ENCODE peak calls at places on chromosomes 2 and 18, in five cellular contexts. M, G, Y, Q and I are unnamed samples.

GRCh38 chr2:16218651-16219050 is 278.3 kb downstream of the MYCN start:
- DNase-seq in G (no peak), M (no peak), Y (no peak), Q (no peak), I (no peak)

GRCh38 chr2:128217671-128218070 is 101.0 kb downstream of the HS6ST1 start:
- DNase-seq in Y (no peak), G (peak), Q (no peak), M (no peak), I (no peak)

GRCh38 chr2:224027070-224027469 is 12.0 kb downstream of the SERPINE2 start:
- DNase-seq in Q (no peak), G (no peak), Y (no peak), M (no peak), I (no peak)

GRCh38 chr2:43057026-43057741 is 169.2 kb downstream of the ZFP36L2 start:
- DNase-seq in G (no peak), Y (no peak), Q (no peak), M (no peak), I (no peak)

GRCh38 chr2:199092419-199092818 is 365.3 kb downstream of the SATB2 start:
- DNase-seq in M (no peak), Q (no peak), Y (no peak), G (no peak), I (no peak)

GRCh38 chr2:169158874-169159273 is 89.5 kb downstream of the DHRS9 start:
- DNase-seq in Y (no peak), Q (no peak), M (no peak), G (no peak), I (no peak)

GRCh38 chr2:76446872-76447271 is 736.2 kb upstream of the GCFC2 start:
- DNase-seq in M (no peak), Q (no peak), Y (no peak), G (no peak), I (no peak)

GRCh38 chr18:59876310-59876626 is 23.5 kb upstream of the PMAIP1 start:
- DNase-seq in G (no peak), Y (no peak), M (no peak), Q (no peak), I (no peak)

GRCh38 chr2:212926948-212927347 is 224.5 kb downstream of the IKZF2 start:
- DNase-seq in Y (no peak), Q (no peak), G (no peak), M (peak), I (peak)

GRCh38 chr2:107072150-107072940 is 186.4 kb upstream of the ST6GAL2 start:
- DNase-seq in Y (no peak), G (peak), Q (no peak), M (no peak), I (peak)

GRCh38 chr18:10119991-10120390 is 206.2 kb downstream of the VAPA start:
- DNase-seq in G (no peak), Q (no peak), M (no peak), Y (no peak), I (no peak)

GRCh38 chr2:1633936-1634587 is 110.3 kb downstream of the PXDN start:
- DNase-seq in G (no peak), Q (peak), M (no peak), Y (no peak), I (no peak)

GRCh38 chr2:110810404-110810803 is 78.0 kb downstream of the ACOXL start:
- DNase-seq in M (no peak), G (no peak), Y (no peak), Q (no peak), I (no peak)

GRCh38 chr2:110812726-110813645 is 80.6 kb downstream of the ACOXL start:
- DNase-seq in Q (no peak), Y (no peak), G (no peak), M (no peak), I (no peak)

GRCh38 chr2:110815938-110816337 is 83.6 kb downstream of the ACOXL start:
- DNase-seq in Q (no peak), Y (no peak), G (no peak), M (no peak), I (no peak)

GRCh38 chr2:110816404-110817365 is 84.3 kb downstream of the ACOXL start:
- DNase-seq in Q (no peak), M (no peak), Y (peak), G (no peak), I (no peak)

GRCh38 chr2:110813896-110814295 is 81.5 kb downstream of the ACOXL start:
- DNase-seq in M (no peak), Q (no peak), G (no peak), Y (no peak), I (no peak)
- TF ChIP-seq CTCF in M (no peak), Q (no peak), G (no peak), Y (no peak), I (no peak)

GRCh38 chr2:64840419-64840818 is 148.8 kb upstream of the SLC1A4 start:
- DNase-seq in M (no peak), G (no peak), Y (peak), Q (no peak), I (peak)
- H3K4me3 ChIP-seq in M (no peak), G (no peak), Y (no peak), Q (no peak), I (no peak)

DNA sequence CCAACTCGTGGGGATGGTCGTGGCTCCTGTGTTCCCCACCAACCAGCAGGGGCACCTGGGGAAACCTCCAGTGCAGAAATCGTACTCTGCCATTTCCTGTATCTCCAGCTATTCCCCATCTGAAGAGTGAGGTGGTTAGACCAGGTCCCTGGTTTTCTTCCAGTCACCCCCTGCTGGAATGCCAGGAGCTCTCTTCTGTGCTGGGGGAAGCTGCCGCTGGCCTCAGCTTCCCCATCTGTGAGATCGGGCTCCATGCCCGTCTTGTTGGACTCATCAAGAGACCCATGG is 119.7 kb downstream of the INHBB start:
- DNase-seq in G (no peak), Y (no peak), M (no peak), Q (no peak), I (no peak)
- TF ChIP-seq CTCF in G (no peak), Y (no peak), M (no peak), Q (no peak), I (no peak)

GRCh38 chr2:73203055-73203681 is 794 bp downstream of the NOTO start:
- DNase-seq in Q (no peak), Y (no peak), M (no peak), G (no peak), I (no peak)
- H3K4me3 ChIP-seq in Q (peak), Y (no peak), M (no peak), G (no peak), I (no peak)

DNA sequence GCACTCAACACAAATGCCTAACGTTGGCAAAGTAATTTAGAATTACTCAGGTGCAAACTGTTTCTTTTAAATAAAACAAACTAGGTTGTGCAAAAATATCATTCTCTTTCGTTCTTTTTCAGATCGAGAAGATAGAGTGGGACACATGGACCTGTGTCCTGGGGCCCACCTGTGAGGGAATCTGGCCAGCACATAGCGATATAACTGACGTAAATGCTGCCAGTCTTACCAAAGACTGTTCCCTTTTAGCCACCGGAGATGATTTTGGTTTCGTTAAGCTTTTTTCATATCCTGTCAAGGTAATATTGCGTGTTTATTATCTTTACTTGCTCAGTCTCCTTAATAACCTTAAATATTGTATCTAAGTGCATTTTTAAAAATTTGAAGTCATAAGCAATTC is 133.6 kb downstream of the RTN4 start:
- DNase-seq in Y (no peak), M (no peak), G (no peak), Q (no peak), I (no peak)
- TF ChIP-seq CTCF in Y (no peak), M (no peak), G (no peak), Q (no peak), I (no peak)

GRCh38 chr18:80147418-80148315 is 38.6 kb downstream of the ADNP2 start:
- DNase-seq in Y (peak), G (peak), M (peak), Q (peak), I (peak)

GRCh38 chr18:80148316-80149199 is 39.5 kb downstream of the ADNP2 start:
- DNase-seq in Q (no peak), Y (no peak), G (no peak), M (no peak), I (peak)

GRCh38 chr18:80149667-80150066 is 40.6 kb downstream of the ADNP2 start:
- DNase-seq in Y (no peak), G (no peak), M (no peak), Q (no peak), I (no peak)

GRCh38 chr18:80145191-80145799 is 36.2 kb downstream of the ADNP2 start:
- DNase-seq in M (no peak), Y (peak), G (no peak), Q (no peak), I (peak)

GRCh38 chr18:80147037-80147417 is 38.0 kb downstream of the ADNP2 start:
- DNase-seq in Q (no peak), Y (no peak), G (no peak), M (no peak), I (peak)
- H3K4me3 ChIP-seq in Q (peak), Y (peak), G (peak), M (peak), I (peak)

DNA sequence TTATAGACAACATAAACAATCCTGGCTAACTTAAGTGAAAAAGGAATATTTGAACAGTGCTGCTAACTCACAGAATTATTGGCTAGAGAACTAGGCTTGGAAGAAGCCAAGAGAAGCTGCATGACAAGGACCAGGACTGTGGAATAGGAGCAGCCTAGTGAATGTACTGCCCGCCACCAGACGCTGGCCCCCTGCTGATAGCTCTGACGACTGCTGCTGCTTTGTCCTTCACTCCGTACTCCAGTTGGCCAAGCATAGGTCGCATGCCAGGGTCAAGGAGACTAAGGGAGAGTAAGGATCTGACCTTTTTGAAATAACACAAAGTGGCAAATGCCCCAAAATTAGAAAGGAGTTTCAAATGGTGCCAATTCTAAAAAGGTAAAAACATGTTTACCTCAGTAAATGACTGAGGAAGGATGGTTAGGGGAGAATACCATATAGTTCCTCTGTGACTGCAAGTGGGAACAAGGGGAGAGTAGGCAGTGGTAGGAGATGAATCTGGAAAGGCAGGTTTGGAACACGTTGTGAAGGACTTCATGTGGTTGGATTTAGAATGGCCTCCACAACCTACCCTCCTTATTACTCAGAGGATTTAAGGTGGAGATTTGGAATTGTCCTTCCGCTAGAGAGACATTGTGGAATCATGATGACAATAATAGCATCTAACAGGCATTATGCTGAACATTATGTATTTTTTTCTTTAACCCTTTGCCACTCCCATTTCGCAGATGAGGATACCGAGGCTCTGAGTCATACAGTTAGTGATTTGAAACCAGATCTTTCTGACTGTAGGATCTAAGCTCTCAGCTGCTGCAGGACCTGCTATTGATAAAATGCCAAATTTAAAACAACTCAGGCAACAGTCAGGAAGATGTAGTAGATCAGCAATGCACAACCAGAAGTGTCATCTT is 19.5 kb downstream of the STRADB start:
- DNase-seq in M (no peak), Q (no peak), Y (peak), G (no peak), I (peak)
- TF ChIP-seq CTCF in M (no peak), Q (no peak), Y (no peak), G (no peak), I (no peak)

DNA sequence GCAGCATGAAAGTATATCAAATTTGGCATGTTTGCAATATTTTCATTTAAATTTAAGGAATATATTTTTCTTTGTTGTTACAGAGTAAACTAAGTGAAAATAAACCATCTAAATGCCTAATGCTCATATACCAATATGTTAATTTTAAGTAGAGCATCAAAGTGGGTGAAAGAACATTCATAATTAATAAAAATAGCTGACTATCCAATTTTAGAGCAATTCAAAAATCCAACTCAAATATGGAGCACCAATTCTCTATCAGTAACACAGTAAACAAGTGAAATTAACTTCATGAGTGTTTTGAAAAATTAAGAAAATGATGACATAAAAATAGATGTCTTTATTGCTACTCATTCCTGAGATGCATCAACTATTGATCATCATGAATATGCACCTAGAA is 893.0 kb downstream of the DSC3 start:
- DNase-seq in G (no peak), Y (no peak), M (no peak), Q (no peak), I (no peak)
- H3K4me3 ChIP-seq in G (no peak), Y (no peak), M (no peak), Q (no peak), I (no peak)

GRCh38 chr18:50578030-50578429 is 18.1 kb downstream of the MAPK4 start:
- DNase-seq in Q (no peak), Y (no peak), M (no peak), G (no peak), I (no peak)
- TF ChIP-seq CTCF in Q (no peak), Y (no peak), M (no peak), G (no peak), I (no peak)

GRCh38 chr2:232420073-232420454 is 13.4 kb downstream of the ALPG start:
- DNase-seq in Y (no peak), M (no peak), Q (no peak), G (no peak), I (no peak)

GRCh38 chr2:232421189-232421785 is 14.6 kb downstream of the ALPG start:
- DNase-seq in G (no peak), M (no peak), Y (no peak), Q (no peak), I (no peak)

GRCh38 chr2:232422051-232422450 is 15.4 kb downstream of the ALPG start:
- DNase-seq in Y (no peak), M (no peak), G (no peak), Q (no peak), I (no peak)

GRCh38 chr2:232419245-232420072 is 12.8 kb downstream of the ALPG start:
- DNase-seq in Y (no peak), M (no peak), G (no peak), Q (no peak), I (no peak)

DNA sequence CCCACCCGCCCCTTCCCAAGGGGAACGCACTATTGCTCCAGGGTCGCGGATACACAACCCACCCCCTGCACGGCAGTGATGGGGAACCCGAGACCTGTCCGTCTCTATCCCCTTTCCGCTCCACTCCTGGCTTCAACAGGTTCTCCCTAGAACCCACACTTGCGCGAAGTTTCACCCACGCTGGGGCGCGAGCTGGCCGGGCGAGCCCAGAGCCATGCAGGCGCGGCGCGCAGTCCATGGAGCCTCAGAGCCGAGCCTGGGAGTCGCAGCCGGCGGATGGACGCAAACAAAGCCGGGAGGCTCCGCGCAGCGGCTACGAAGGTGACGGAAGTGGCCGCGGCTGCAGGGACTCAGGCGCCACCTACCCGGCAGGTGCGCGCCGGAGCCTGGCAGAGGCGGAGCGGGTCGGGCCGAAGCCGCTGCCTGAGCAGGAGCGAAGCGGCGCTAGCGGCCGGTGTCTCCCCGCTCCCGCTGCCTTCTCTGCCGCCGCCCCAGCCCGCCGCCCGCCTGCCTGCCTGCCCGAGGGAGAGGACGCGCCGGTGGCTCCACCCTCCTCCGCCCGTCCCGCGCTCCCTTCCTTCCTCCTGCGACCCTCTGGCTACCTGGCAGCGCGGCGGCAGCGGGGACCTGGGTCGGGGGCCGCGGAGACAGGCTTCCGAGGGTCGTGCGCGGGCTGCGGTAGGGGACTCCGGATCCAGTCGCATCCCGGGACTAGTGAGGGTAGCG is 14.0 kb downstream of the ALPG start:
- DNase-seq in Q (no peak), Y (no peak), G (no peak), M (no peak), I (no peak)
- H3K4me3 ChIP-seq in Q (peak), Y (no peak), G (peak), M (no peak), I (no peak)